ENCODE peak calls at places on chromosomes 13 and 19, in six cellular contexts. C, Y, O, P, B and L are unnamed samples.

GRCh38 chr19:10019246-10019645 is 6.0 kb downstream of the RDH8 start:
- DNase-seq in C (no peak), Y (no peak), O (no peak), P (no peak), B (no peak), L (no peak)

GRCh38 chr13:36282818-36283432 is 14.7 kb downstream of the CCDC169 start:
- DNase-seq in C (peak), Y (peak), O (no peak), P (peak), B (no peak), L (peak)

GRCh38 chr19:33727331-33728028 is 69.2 kb upstream of the KCTD15 start:
- DNase-seq in C (no peak), Y (no peak), O (no peak), P (no peak), B (no peak), L (no peak)

GRCh38 chr19:4969772-4970531 is 1.0 kb downstream of the KDM4B start:
- DNase-seq in C (no peak), Y (no peak), O (no peak), P (peak), B (no peak), L (peak)

GRCh38 chr19:46785054-46785979 is 3.1 kb downstream of the SLC1A5 start:
- DNase-seq in C (no peak), Y (no peak), O (no peak), P (peak), B (no peak), L (no peak)

GRCh38 chr13:71874490-71874889 is 7.5 kb upstream of the DACH1 start:
- DNase-seq in C (no peak), Y (no peak), O (no peak), P (no peak), B (no peak), L (no peak)

GRCh38 chr13:48859168-48860105 is 116.3 kb upstream of the FNDC3A start:
- DNase-seq in C (no peak), Y (no peak), O (no peak), P (no peak), B (no peak), L (no peak)

GRCh38 chr13:27556109-27556508 is 64.2 kb downstream of the LNX2 start:
- DNase-seq in C (no peak), Y (no peak), O (no peak), P (no peak), B (no peak), L (no peak)

GRCh38 chr19:16944626-16945363 is 56.0 kb downstream of the F2RL3 start:
- DNase-seq in C (no peak), Y (no peak), O (no peak), P (no peak), B (no peak), L (no peak)

GRCh38 chr19:40756502-40757110 is 5.6 kb downstream of the SNRPA start:
- DNase-seq in C (no peak), Y (no peak), O (no peak), P (no peak), B (no peak), L (no peak)